ENCODE peak calls at places on chromosomes 13 and 19, in six cellular contexts. B is progenitor cell of endocrine pancreas; G is hippocampal formation; S is nucleus accumbens; I is activated CD4-positive, alpha-beta memory T cell treated with anti-CD3 and anti-CD28 coated beads, Interleukin-2, amount 10 ng/mL, durations not matched to agents 7 days and 5 days; D is tibial artery. M is an unnamed sample.
A peak's percentile ranks its signal among the peaks of the same experiment; 100 is the strongest.

GRCh38 chr13:23928985-23929384 is 31.7 kb upstream of the C1QTNF9B start:
- DNase-seq in D (no peak), S (no peak), I (no peak), G (no peak), B (no peak), M (no peak)

GRCh38 chr13:46728777-46729176 is 68.2 kb downstream of the ESD start:
- DNase-seq in D (no peak), I (no peak), G (no peak), B (no peak), S (no peak), M (no peak)

GRCh38 chr19:13104848-13105646 is 2.4 kb upstream of the LYL1 start:
- DNase-seq in G (no peak), D (peak; percentile 70), B (no peak), S (no peak), I (peak; percentile 57), M (no peak)

GRCh38 chr13:95455782-95456181 is 96.7 kb upstream of the CLDN10 start:
- DNase-seq in D (no peak), I (no peak), B (no peak), G (no peak), S (no peak), M (no peak)

GRCh38 chr19:3683405-3683865 is 16.8 kb downstream of the PIP5K1C start:
- DNase-seq in G (no peak), I (no peak), S (no peak), D (no peak), B (no peak), M (no peak)

GRCh38 chr19:41323430-41324125 is 13.6 kb downstream of the CCDC97 start:
- DNase-seq in B (no peak), I (no peak), D (peak; percentile 91), S (no peak), G (no peak), M (no peak)

GRCh38 chr13:51814825-51815650 is 11.1 kb upstream of the DHRS12 start:
- DNase-seq in I (peak; percentile 82), G (peak; percentile 11), D (no peak), S (no peak), B (peak; percentile 54), M (peak; percentile 67)

GRCh38 chr19:39407644-39408391 is 1.2 kb downstream of the ZFP36 start:
- DNase-seq in B (no peak), I (peak; percentile 89), S (no peak), G (no peak), D (no peak), M (no peak)

GRCh38 chr13:37127706-37128241 is 22.3 kb upstream of the CSNK1A1L start:
- DNase-seq in S (no peak), I (no peak), B (no peak), G (peak; percentile 15), D (no peak), M (no peak)

GRCh38 chr19:16628984-16629691 is 1.1 kb upstream of the MED26 start:
- DNase-seq in D (no peak), I (no peak), G (no peak), B (no peak), S (no peak), M (no peak)

GRCh38 chr19:46555684-46556083 is 45.4 kb upstream of the CALM3 start:
- DNase-seq in D (no peak), I (no peak), S (no peak), B (no peak), G (no peak), M (no peak)

GRCh38 chr13:21583496-21583895 is 20.5 kb downstream of the MICU2 start:
- DNase-seq in G (no peak), B (no peak), D (no peak), S (no peak), I (no peak), M (no peak)

GRCh38 chr19:6743714-6744380 is 4.4 kb downstream of the TRIP10 start:
- DNase-seq in D (no peak), I (no peak), S (no peak), G (no peak), B (no peak), M (no peak)

GRCh38 chr19:19105365-19106060 is 32.8 kb downstream of the TMEM161A start:
- DNase-seq in D (no peak), G (no peak), I (no peak), S (no peak), B (peak; percentile 42), M (no peak)

GRCh38 chr13:33262069-33262487 is 23.5 kb downstream of the STARD13 start:
- DNase-seq in S (no peak), I (no peak), D (no peak), B (no peak), G (peak; percentile 38), M (no peak)

GRCh38 chr19:7605490-7606222 is 10.0 kb downstream of the CAMSAP3 start:
- DNase-seq in B (no peak), S (no peak), G (no peak), D (no peak), I (peak; percentile 35), M (no peak)

GRCh38 chr19:3362217-3362907 is 4.0 kb upstream of the NFIC start:
- DNase-seq in D (no peak), B (no peak), S (no peak), I (no peak), G (no peak), M (no peak)

GRCh38 chr13:105202384-105202783 is 1333.1 kb downstream of the EFNB2 start:
- DNase-seq in I (no peak), D (no peak), G (peak; percentile 13), S (no peak), B (no peak), M (peak; percentile 15)

GRCh38 chr13:50215389-50215788 is 200.1 kb downstream of the KCNRG start:
- DNase-seq in G (no peak), I (no peak), S (no peak), D (no peak), B (no peak), M (no peak)

GRCh38 chr13:112576191-112576590 is 11.8 kb downstream of the TUBGCP3 start:
- DNase-seq in G (no peak), S (no peak), I (no peak), D (no peak), B (no peak), M (no peak)

GRCh38 chr19:8323781-8324185 is 2.5 kb downstream of the RPS28 start:
- DNase-seq in D (no peak), G (no peak), B (no peak), I (no peak), S (no peak), M (no peak)

GRCh38 chr19:15180451-15181390 is 20.1 kb downstream of the NOTCH3 start:
- DNase-seq in B (no peak), S (no peak), G (no peak), D (no peak), I (no peak), M (no peak)

GRCh38 chr19:29596080-29596479 is 10.0 kb upstream of the POP4 start:
- DNase-seq in D (peak; percentile 13), S (no peak), G (no peak), I (no peak), B (no peak), M (no peak)

GRCh38 chr13:70098669-70099068 is 9.0 kb upstream of the ATXN8OS start:
- DNase-seq in I (no peak), G (no peak), S (no peak), B (no peak), D (no peak), M (no peak)

GRCh38 chr13:112683581-112683980 is 6.3 kb upstream of the ATP11A start:
- DNase-seq in S (no peak), I (no peak), G (no peak), B (no peak), D (no peak), M (no peak)

GRCh38 chr19:19338082-19338481 is 17.5 kb downstream of the MAU2 start:
- DNase-seq in D (no peak), G (no peak), B (no peak), S (no peak), I (no peak), M (no peak)

GRCh38 chr13:41944635-41945401 is 16.1 kb downstream of the VWA8 start:
- DNase-seq in D (no peak), B (no peak), S (no peak), I (no peak), G (no peak), M (no peak)